ENCODE peak calls at places on chromosome 2, in eight cellular contexts. One of them, this sample, is unnamed.

GRCh38 chr2:216142540-216142939 is 33.4 kb downstream of the XRCC5 start:
- DNase-seq in astrocyte of the cerebellum: peak
- DNase-seq in substantia nigra: no peak
- DNase-seq in hippocampal formation: no peak
- DNase-seq in NCI-H1105: no peak
- DNase-seq in GM23338: no peak
- DNase-seq in WERI-Rb-1: no peak
- DNase-seq in breast epithelium: no peak
- DNase-seq in this sample: no peak

GRCh38 chr2:64063924-64064331 is 44.7 kb upstream of the VPS54 start:
- DNase-seq in astrocyte of the cerebellum: peak
- DNase-seq in substantia nigra: no peak
- DNase-seq in hippocampal formation: no peak
- DNase-seq in NCI-H1105: no peak
- DNase-seq in GM23338: peak
- DNase-seq in WERI-Rb-1: peak
- DNase-seq in breast epithelium: no peak
- DNase-seq in this sample: peak

GRCh38 chr2:42327125-42327524 is 33.9 kb downstream of the COX7A2L start:
- DNase-seq in astrocyte of the cerebellum: no peak
- DNase-seq in substantia nigra: no peak
- DNase-seq in hippocampal formation: no peak
- DNase-seq in NCI-H1105: no peak
- DNase-seq in GM23338: peak
- DNase-seq in WERI-Rb-1: no peak
- DNase-seq in breast epithelium: no peak
- DNase-seq in this sample: peak

GRCh38 chr2:191115801-191116200 is 35.0 kb downstream of the STAT4 start:
- DNase-seq in astrocyte of the cerebellum: no peak
- DNase-seq in substantia nigra: no peak
- DNase-seq in hippocampal formation: no peak
- DNase-seq in NCI-H1105: no peak
- DNase-seq in GM23338: no peak
- DNase-seq in WERI-Rb-1: no peak
- DNase-seq in breast epithelium: no peak
- DNase-seq in this sample: no peak

GRCh38 chr2:71223767-71224333 is 3.1 kb downstream of the PAIP2B start:
- DNase-seq in astrocyte of the cerebellum: no peak
- DNase-seq in substantia nigra: peak
- DNase-seq in hippocampal formation: peak
- DNase-seq in NCI-H1105: peak
- DNase-seq in GM23338: peak
- DNase-seq in WERI-Rb-1: peak
- DNase-seq in breast epithelium: peak
- DNase-seq in this sample: peak

GRCh38 chr2:187594801-187595200 is 40.6 kb upstream of the TFPI start:
- DNase-seq in astrocyte of the cerebellum: no peak
- DNase-seq in substantia nigra: no peak
- DNase-seq in hippocampal formation: no peak
- DNase-seq in NCI-H1105: no peak
- DNase-seq in GM23338: no peak
- DNase-seq in WERI-Rb-1: no peak
- DNase-seq in breast epithelium: no peak
- DNase-seq in this sample: no peak

GRCh38 chr2:200306969-200307811 is 697 bp downstream of the SPATS2L start:
- DNase-seq in astrocyte of the cerebellum: no peak
- DNase-seq in substantia nigra: peak
- DNase-seq in hippocampal formation: peak
- DNase-seq in NCI-H1105: peak
- DNase-seq in GM23338: peak
- DNase-seq in WERI-Rb-1: peak
- DNase-seq in breast epithelium: no peak
- DNase-seq in this sample: peak

GRCh38 chr2:12675801-12676200 is 40.9 kb upstream of the TRIB2 start:
- DNase-seq in astrocyte of the cerebellum: no peak
- DNase-seq in substantia nigra: no peak
- DNase-seq in hippocampal formation: no peak
- DNase-seq in NCI-H1105: no peak
- DNase-seq in GM23338: no peak
- DNase-seq in WERI-Rb-1: peak
- DNase-seq in breast epithelium: no peak
- DNase-seq in this sample: no peak

GRCh38 chr2:172455121-172455515 is 27.7 kb downstream of the ITGA6 start:
- DNase-seq in astrocyte of the cerebellum: no peak
- DNase-seq in substantia nigra: no peak
- DNase-seq in hippocampal formation: no peak
- DNase-seq in NCI-H1105: no peak
- DNase-seq in GM23338: no peak
- DNase-seq in WERI-Rb-1: no peak
- DNase-seq in breast epithelium: no peak
- DNase-seq in this sample: no peak

GRCh38 chr2:45908316-45909150 is 257.1 kb downstream of the PRKCE start:
- DNase-seq in astrocyte of the cerebellum: no peak
- DNase-seq in substantia nigra: no peak
- DNase-seq in hippocampal formation: no peak
- DNase-seq in NCI-H1105: no peak
- DNase-seq in GM23338: no peak
- DNase-seq in WERI-Rb-1: no peak
- DNase-seq in breast epithelium: no peak
- DNase-seq in this sample: no peak

GRCh38 chr2:34912084-34912483 is 1313.0 kb upstream of the FAM98A start:
- DNase-seq in astrocyte of the cerebellum: no peak
- DNase-seq in substantia nigra: no peak
- DNase-seq in hippocampal formation: no peak
- DNase-seq in NCI-H1105: no peak
- DNase-seq in GM23338: no peak
- DNase-seq in WERI-Rb-1: no peak
- DNase-seq in breast epithelium: no peak
- DNase-seq in this sample: no peak

GRCh38 chr2:202609381-202610145 is 25.2 kb upstream of the FAM117B start:
- DNase-seq in astrocyte of the cerebellum: no peak
- DNase-seq in substantia nigra: no peak
- DNase-seq in hippocampal formation: no peak
- DNase-seq in NCI-H1105: no peak
- DNase-seq in GM23338: no peak
- DNase-seq in WERI-Rb-1: no peak
- DNase-seq in breast epithelium: no peak
- DNase-seq in this sample: no peak

GRCh38 chr2:79860233-79861058 is 347.6 kb downstream of the CTNNA2 start:
- DNase-seq in astrocyte of the cerebellum: peak
- DNase-seq in substantia nigra: no peak
- DNase-seq in hippocampal formation: no peak
- DNase-seq in NCI-H1105: no peak
- DNase-seq in GM23338: peak
- DNase-seq in WERI-Rb-1: peak
- DNase-seq in breast epithelium: no peak
- DNase-seq in this sample: no peak

GRCh38 chr2:30465171-30465545 is 18.1 kb downstream of the LCLAT1 start:
- DNase-seq in astrocyte of the cerebellum: no peak
- DNase-seq in substantia nigra: no peak
- DNase-seq in hippocampal formation: no peak
- DNase-seq in NCI-H1105: no peak
- DNase-seq in GM23338: peak
- DNase-seq in WERI-Rb-1: no peak
- DNase-seq in breast epithelium: no peak
- DNase-seq in this sample: no peak

GRCh38 chr2:234643407-234643806 is 146.5 kb upstream of the ARL4C start:
- DNase-seq in astrocyte of the cerebellum: no peak
- DNase-seq in substantia nigra: no peak
- DNase-seq in hippocampal formation: no peak
- DNase-seq in NCI-H1105: no peak
- DNase-seq in GM23338: peak
- DNase-seq in WERI-Rb-1: no peak
- DNase-seq in breast epithelium: no peak
- DNase-seq in this sample: no peak

GRCh38 chr2:182952741-182953450 is 85.4 kb downstream of the NCKAP1 start:
- DNase-seq in astrocyte of the cerebellum: peak
- DNase-seq in substantia nigra: no peak
- DNase-seq in hippocampal formation: no peak
- DNase-seq in NCI-H1105: no peak
- DNase-seq in GM23338: no peak
- DNase-seq in WERI-Rb-1: no peak
- DNase-seq in breast epithelium: no peak
- DNase-seq in this sample: no peak

GRCh38 chr2:140586379-140586778 is 1544.4 kb downstream of the LRP1B start:
- DNase-seq in astrocyte of the cerebellum: no peak
- DNase-seq in substantia nigra: no peak
- DNase-seq in hippocampal formation: no peak
- DNase-seq in NCI-H1105: no peak
- DNase-seq in GM23338: peak
- DNase-seq in WERI-Rb-1: peak
- DNase-seq in breast epithelium: no peak
- DNase-seq in this sample: peak

GRCh38 chr2:140085674-140086073 is 1305.5 kb upstream of the NXPH2 start:
- DNase-seq in astrocyte of the cerebellum: peak
- DNase-seq in substantia nigra: no peak
- DNase-seq in hippocampal formation: no peak
- DNase-seq in NCI-H1105: no peak
- DNase-seq in GM23338: no peak
- DNase-seq in WERI-Rb-1: no peak
- DNase-seq in breast epithelium: no peak
- DNase-seq in this sample: no peak

GRCh38 chr2:105802587-105802986 is 57.9 kb downstream of the NCK2 start:
- DNase-seq in astrocyte of the cerebellum: no peak
- DNase-seq in substantia nigra: no peak
- DNase-seq in hippocampal formation: no peak
- DNase-seq in NCI-H1105: no peak
- DNase-seq in GM23338: no peak
- DNase-seq in WERI-Rb-1: no peak
- DNase-seq in breast epithelium: no peak
- DNase-seq in this sample: no peak

GRCh38 chr2:156473445-156473844 is 37.3 kb downstream of the GPD2 start:
- DNase-seq in astrocyte of the cerebellum: no peak
- DNase-seq in substantia nigra: no peak
- DNase-seq in hippocampal formation: no peak
- DNase-seq in NCI-H1105: no peak
- DNase-seq in GM23338: no peak
- DNase-seq in WERI-Rb-1: no peak
- DNase-seq in breast epithelium: no peak
- DNase-seq in this sample: no peak

GRCh38 chr2:232538671-232539070 is 821 bp upstream of the CHRNG start:
- DNase-seq in astrocyte of the cerebellum: no peak
- DNase-seq in substantia nigra: no peak
- DNase-seq in hippocampal formation: no peak
- DNase-seq in NCI-H1105: no peak
- DNase-seq in GM23338: no peak
- DNase-seq in WERI-Rb-1: no peak
- DNase-seq in breast epithelium: no peak
- DNase-seq in this sample: no peak

GRCh38 chr2:202158796-202159195 is 79.6 kb downstream of the SUMO1 start:
- DNase-seq in astrocyte of the cerebellum: no peak
- DNase-seq in substantia nigra: no peak
- DNase-seq in hippocampal formation: no peak
- DNase-seq in NCI-H1105: no peak
- DNase-seq in GM23338: no peak
- DNase-seq in WERI-Rb-1: peak
- DNase-seq in breast epithelium: no peak
- DNase-seq in this sample: no peak

GRCh38 chr2:230847883-230848388 is 16.8 kb upstream of the ITM2C start:
- DNase-seq in astrocyte of the cerebellum: peak
- DNase-seq in substantia nigra: peak
- DNase-seq in hippocampal formation: peak
- DNase-seq in NCI-H1105: no peak
- DNase-seq in GM23338: peak
- DNase-seq in WERI-Rb-1: peak
- DNase-seq in breast epithelium: no peak
- DNase-seq in this sample: peak

GRCh38 chr2:55010915-55011314 is 39.3 kb downstream of the RTN4 start:
- DNase-seq in astrocyte of the cerebellum: no peak
- DNase-seq in substantia nigra: no peak
- DNase-seq in hippocampal formation: no peak
- DNase-seq in NCI-H1105: no peak
- DNase-seq in GM23338: no peak
- DNase-seq in WERI-Rb-1: no peak
- DNase-seq in breast epithelium: peak
- DNase-seq in this sample: no peak

GRCh38 chr2:53543083-53543482 is 224.5 kb upstream of the CHAC2 start:
- DNase-seq in astrocyte of the cerebellum: no peak
- DNase-seq in substantia nigra: no peak
- DNase-seq in hippocampal formation: no peak
- DNase-seq in NCI-H1105: no peak
- DNase-seq in GM23338: no peak
- DNase-seq in WERI-Rb-1: no peak
- DNase-seq in breast epithelium: no peak
- DNase-seq in this sample: no peak

GRCh38 chr2:40584432-40584831 is 132.5 kb upstream of the SLC8A1 start:
- DNase-seq in astrocyte of the cerebellum: no peak
- DNase-seq in substantia nigra: no peak
- DNase-seq in hippocampal formation: no peak
- DNase-seq in NCI-H1105: no peak
- DNase-seq in GM23338: no peak
- DNase-seq in WERI-Rb-1: no peak
- DNase-seq in breast epithelium: no peak
- DNase-seq in this sample: no peak

GRCh38 chr2:201257381-201257940 is 2.9 kb upstream of the CASP8 start:
- DNase-seq in astrocyte of the cerebellum: no peak
- DNase-seq in substantia nigra: no peak
- DNase-seq in hippocampal formation: no peak
- DNase-seq in NCI-H1105: no peak
- DNase-seq in GM23338: no peak
- DNase-seq in WERI-Rb-1: no peak
- DNase-seq in breast epithelium: no peak
- DNase-seq in this sample: peak

GRCh38 chr2:54589340-54590215 is 133.5 kb downstream of the SPTBN1 start:
- DNase-seq in astrocyte of the cerebellum: no peak
- DNase-seq in substantia nigra: no peak
- DNase-seq in hippocampal formation: no peak
- DNase-seq in NCI-H1105: no peak
- DNase-seq in GM23338: no peak
- DNase-seq in WERI-Rb-1: no peak
- DNase-seq in breast epithelium: no peak
- DNase-seq in this sample: peak